ENCODE peak calls at places on chromosomes 1 and 21, in six cellular contexts. Q, J, M, P, Z and L are unnamed samples.

GRCh38 chr1:153598309-153599172 is 14.4 kb downstream of the S100A16 start:
- DNase-seq in M (no peak), J (no peak), Q (no peak), Z (peak; percentile 97), P (peak; percentile 27), L (no peak)

GRCh38 chr1:202860744-202861419 is 28.1 kb downstream of the RABIF start:
- DNase-seq in Q (peak; percentile 33), J (no peak), Z (peak; percentile 83), P (no peak), M (peak; percentile 89), L (peak; percentile 73)

GRCh38 chr21:26405735-26406361 is 167.2 kb downstream of the CYYR1 start:
- DNase-seq in Q (no peak), M (no peak), P (peak; percentile 23), J (peak; percentile 50), Z (peak; percentile 71), L (no peak)

GRCh38 chr21:31938330-31939301 is 65.8 kb downstream of the HUNK start:
- DNase-seq in P (no peak), M (no peak), Z (no peak), J (no peak), Q (no peak), L (no peak)

GRCh38 chr1:26041978-26042377 is 3.9 kb downstream of the SLC30A2 start:
- DNase-seq in Z (no peak), M (no peak), P (no peak), Q (no peak), J (no peak), L (no peak)

GRCh38 chr1:10575616-10576015 is 100.9 kb downstream of the PEX14 start:
- DNase-seq in P (no peak), Z (no peak), J (peak; percentile 26), M (no peak), Q (no peak), L (no peak)

GRCh38 chr1:112358798-112359408 is 37.1 kb upstream of the CTTNBP2NL start:
- DNase-seq in J (peak; percentile 15), P (no peak), Q (peak; percentile 84), Z (peak; percentile 34), M (peak; percentile 76), L (peak; percentile 72)

GRCh38 chr1:223347583-223347982 is 16.4 kb downstream of the SUSD4 start:
- DNase-seq in J (no peak), Q (no peak), Z (no peak), M (no peak), P (no peak), L (no peak)

GRCh38 chr1:209884665-209885117 is 53.3 kb upstream of the SYT14 start:
- DNase-seq in J (peak; percentile 97), P (peak; percentile 97), M (peak; percentile 39), Q (peak; percentile 64), Z (peak; percentile 70), L (peak; percentile 35)

GRCh38 chr1:109547412-109548320 is 749 bp upstream of the GNAI3 start:
- DNase-seq in Z (peak; percentile 46), P (no peak), M (peak; percentile 52), Q (peak; percentile 43), J (no peak), L (no peak)

GRCh38 chr1:115089443-115090340 is at the start of gene TSPAN2:
- DNase-seq in M (peak; percentile 69), Q (peak; percentile 97), Z (peak; percentile 42), P (no peak), J (peak; percentile 20), L (peak; percentile 53)

GRCh38 chr1:67376381-67376780 is 53.8 kb downstream of the SERBP1 start:
- DNase-seq in Q (no peak), M (no peak), J (no peak), Z (no peak), P (no peak), L (no peak)

GRCh38 chr1:177620636-177621190 is 349.1 kb downstream of the SEC16B start:
- DNase-seq in Q (no peak), M (no peak), P (no peak), Z (no peak), J (no peak), L (no peak)

GRCh38 chr1:37726191-37726590 is 33.9 kb downstream of the CDCA8 start:
- DNase-seq in Z (no peak), M (no peak), J (no peak), P (no peak), Q (no peak), L (no peak)

GRCh38 chr1:12798911-12799310 is 7.7 kb downstream of the PRAMEF1 start:
- DNase-seq in Z (no peak), Q (no peak), M (no peak), J (no peak), P (no peak), L (no peak)

GRCh38 chr1:161956097-161956496 is 67.6 kb downstream of the OLFML2B start:
- DNase-seq in P (no peak), Z (no peak), Q (peak; percentile 30), J (peak; percentile 29), M (no peak), L (no peak)

GRCh38 chr1:181347495-181348390 is 135.6 kb upstream of the CACNA1E start:
- DNase-seq in Q (no peak), P (no peak), J (no peak), M (no peak), Z (no peak), L (no peak)

GRCh38 chr1:240029418-240029817 is 62.3 kb upstream of the FMN2 start:
- DNase-seq in Q (no peak), M (no peak), J (no peak), P (no peak), Z (no peak), L (no peak)

GRCh38 chr1:114341886-114342285 is 169.1 kb downstream of the TRIM33 start:
- DNase-seq in M (no peak), J (no peak), P (peak; percentile 81), Z (peak; percentile 9), Q (no peak), L (no peak)

GRCh38 chr1:222555992-222556615 is 8.2 kb upstream of the HHIPL2 start:
- DNase-seq in P (no peak), J (no peak), M (no peak), Q (no peak), Z (no peak), L (no peak)

GRCh38 chr1:8367571-8368184 is 49.8 kb downstream of the SLC45A1 start:
- DNase-seq in J (no peak), M (no peak), P (no peak), Q (no peak), Z (no peak), L (no peak)

GRCh38 chr1:63902844-63903589 is 129.2 kb downstream of the ROR1 start:
- DNase-seq in Z (no peak), Q (peak; percentile 55), J (no peak), M (peak; percentile 62), P (no peak), L (no peak)

GRCh38 chr1:160171352-160171751 is 19.0 kb upstream of the CASQ1 start:
- DNase-seq in Q (no peak), J (no peak), P (no peak), Z (no peak), M (no peak), L (no peak)

DNA sequence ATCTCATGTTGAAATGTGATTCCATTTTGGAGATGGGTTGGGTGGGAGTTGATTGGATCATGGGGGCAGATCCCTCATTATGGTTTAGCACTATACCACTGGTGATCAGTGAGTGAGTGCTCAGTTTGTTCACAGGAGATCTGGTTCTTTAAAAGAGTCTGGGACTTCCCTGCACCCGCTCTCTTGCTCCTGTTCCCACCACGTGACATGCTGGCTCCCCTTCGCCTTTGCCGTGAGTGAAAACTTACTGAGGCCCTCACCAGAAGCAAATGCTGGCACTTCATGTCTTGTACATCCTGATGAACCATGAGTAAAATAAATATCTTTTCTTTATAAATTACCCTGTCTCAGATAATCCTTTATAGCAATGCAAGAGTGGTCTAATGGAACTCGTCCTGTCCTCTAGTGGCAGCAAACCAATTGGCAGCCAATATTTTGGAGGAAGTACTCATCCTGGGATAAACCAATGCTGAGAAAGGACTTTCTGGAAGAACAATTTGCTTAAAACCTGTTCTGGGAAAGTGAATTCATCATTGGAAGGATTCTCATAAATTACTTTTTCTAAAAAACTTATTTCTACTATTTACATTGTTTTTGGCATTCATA is 27.8 kb upstream of the CYP4A11 start:
- DNase-seq in Q (no peak), P (no peak), M (no peak), Z (no peak), J (no peak), L (no peak)
- TF ChIP-seq CTCF in Q (no peak), P (no peak), M (no peak), Z (peak; percentile 43), J (peak; percentile 7), L (no peak)

DNA sequence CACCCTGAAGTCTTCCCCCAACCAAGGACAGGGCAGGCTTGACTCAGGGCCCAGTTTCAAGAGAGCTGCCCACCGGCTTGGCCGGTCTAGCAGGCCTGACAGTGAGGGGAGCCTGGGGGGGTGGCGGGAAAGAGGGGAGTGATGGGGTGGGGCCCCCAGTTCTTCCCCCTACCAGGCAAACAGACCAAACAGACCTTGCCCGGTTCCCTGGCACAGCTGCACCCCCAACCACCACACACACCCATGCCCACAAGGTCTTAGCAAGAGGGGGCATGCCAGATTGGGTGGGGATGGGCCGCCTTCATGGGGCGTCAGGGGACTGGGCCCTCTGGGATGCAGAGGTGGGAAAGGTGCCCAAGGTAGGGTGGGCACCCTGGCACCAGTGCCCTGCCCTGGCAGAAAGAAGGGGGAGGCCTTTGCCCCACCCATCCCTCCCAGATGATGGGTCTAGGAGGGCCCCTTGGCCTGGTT is 8.9 kb downstream of the ZBTB7B start:
- DNase-seq in J (no peak), P (no peak), Q (no peak), M (no peak), Z (no peak), L (no peak)
- H3K4me3 ChIP-seq in J (no peak overlapping the region), P (no peak overlapping the region), Q (no peak overlapping the region), M (no peak overlapping the region), Z (no peak overlapping the region), L (no peak overlapping the region)

DNA sequence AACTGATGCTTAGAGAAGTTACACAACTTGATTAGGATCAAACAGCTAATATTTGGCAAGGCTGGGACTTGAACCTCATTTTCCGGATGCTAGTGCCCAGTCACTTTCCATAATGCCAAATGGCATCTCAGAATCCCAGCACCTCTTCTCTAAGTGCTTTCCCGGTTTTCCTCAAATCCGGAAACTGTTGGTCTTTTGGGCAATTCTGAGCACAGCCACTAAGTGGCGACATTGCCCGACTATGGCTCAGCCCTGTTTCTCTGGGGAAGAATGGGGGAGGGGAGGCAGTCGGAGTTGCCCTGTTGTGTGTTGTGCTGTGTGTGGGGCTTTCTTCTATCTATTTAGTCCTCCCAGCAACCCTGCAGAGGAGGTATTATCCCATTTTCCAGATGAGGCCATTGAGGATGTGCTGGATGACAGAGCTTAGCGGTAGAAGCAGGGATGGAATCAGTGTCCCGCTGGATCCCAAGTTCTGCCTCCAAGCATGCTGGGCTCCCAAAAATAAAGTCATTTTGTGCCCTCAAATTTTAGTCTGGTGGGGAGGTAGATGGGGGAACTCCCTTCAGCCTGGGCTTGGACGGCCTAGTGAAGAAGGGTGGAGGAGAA is 175.0 kb downstream of the FCRL5 start:
- DNase-seq in Z (peak; percentile 53), Q (no peak), M (peak; percentile 56), P (no peak), J (no peak), L (no peak)
- TF ChIP-seq CTCF in Z (peak; percentile 48), Q (peak; percentile 35), M (peak; percentile 33), P (peak; percentile 74), J (peak; percentile 67), L (peak; percentile 14)

DNA sequence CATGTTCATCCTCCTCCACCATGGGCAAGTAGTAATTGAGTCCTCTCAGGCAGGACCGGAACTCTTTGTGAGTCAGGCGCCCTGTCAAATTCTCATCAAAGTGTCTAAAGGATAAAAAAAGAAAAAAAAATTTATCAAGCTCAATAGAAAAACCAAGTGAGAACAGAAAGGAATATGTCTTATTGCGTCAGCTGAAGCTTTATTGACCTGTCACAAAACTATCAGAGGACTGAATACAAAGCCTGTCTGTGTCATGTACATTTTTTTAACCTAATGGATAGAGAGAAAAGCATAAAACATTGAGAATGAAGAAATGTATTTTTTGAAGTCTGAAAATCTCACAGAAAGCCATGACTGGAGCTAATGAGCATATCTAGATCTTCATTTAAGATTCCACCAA is 8.7 kb downstream of the OR10Z1 start:
- DNase-seq in Z (no peak), J (no peak), M (no peak), P (no peak), Q (no peak), L (no peak)
- H3K4me3 ChIP-seq in Z (no peak overlapping the region), J (no peak overlapping the region), M (no peak overlapping the region), P (no peak overlapping the region), Q (no peak overlapping the region), L (no peak overlapping the region)